ENCODE peak calls at places on chromosomes 3 and 15, in five cellular contexts. F, I, X, T and U are unnamed samples.

GRCh38 chr15:91975241-91975978 is 121.9 kb downstream of the SLCO3A1 start:
- DNase-seq in F (no peak), I (no peak), X (no peak), T (no peak), U (no peak)

GRCh38 chr15:76439542-76439941 is 103.0 kb downstream of the ISL2 start:
- DNase-seq in F (no peak), I (no peak), X (no peak), T (no peak), U (no peak)

GRCh38 chr3:140530603-140531002 is 147.3 kb upstream of the TRIM42 start:
- DNase-seq in F (peak; percentile 5), I (no peak), X (no peak), T (no peak), U (no peak)

GRCh38 chr3:106130384-106131084 is 261.7 kb upstream of the CBLB start:
- DNase-seq in F (peak; percentile 50), I (no peak), X (peak; percentile 61), T (no peak), U (no peak)

GRCh38 chr15:77255385-77255784 is 164.5 kb downstream of the PEAK1 start:
- DNase-seq in F (no peak), I (no peak), X (no peak), T (no peak), U (no peak)

GRCh38 chr3:192899540-192899982 is 18.1 kb downstream of the MB21D2 start:
- DNase-seq in F (peak; percentile 82), I (no peak), X (no peak), T (no peak), U (no peak)

GRCh38 chr3:158727499-158728377 is 4.5 kb downstream of the RARRES1 start:
- DNase-seq in F (peak; percentile 84), I (peak; percentile 42), X (peak; percentile 76), T (no peak), U (peak; percentile 80)

GRCh38 chr3:51970606-51971300 is 3.1 kb downstream of the ABHD14B start:
- DNase-seq in F (no peak), I (no peak), X (no peak), T (no peak), U (no peak)

GRCh38 chr3:64345351-64345750 is 120.1 kb upstream of the PRICKLE2 start:
- DNase-seq in F (peak; percentile 7), I (no peak), X (no peak), T (no peak), U (no peak)

GRCh38 chr3:76965122-76965725 is 74.7 kb upstream of the ROBO2 start:
- DNase-seq in F (no peak), I (no peak), X (no peak), T (peak; percentile 18), U (no peak)
- TF ChIP-seq CTCF in F (no peak), I (no peak), X (no peak), T (no peak), U (no peak)

GRCh38 chr15:71137138-71137518 is 21.9 kb downstream of the THSD4 start:
- DNase-seq in F (no peak), I (no peak), X (no peak), T (no peak), U (peak; percentile 59)
- H3K4me1 ChIP-seq in F (peaks cover 25% of the 10 kb centered on the region), I (peaks cover 20% of the 10 kb centered on the region), X (no peaks in the 10 kb centered on the region), T (peaks cover 26% of the 10 kb centered on the region), U (no peaks in the 10 kb centered on the region)

GRCh38 chr3:185560676-185561075 is 8.3 kb upstream of the LIPH start:
- DNase-seq in F (no peak), I (no peak), X (no peak), T (no peak), U (no peak)
- H3K9ac ChIP-seq in F (no peak overlapping the region), I (no peak overlapping the region), X (no peak overlapping the region), T (no peak overlapping the region), U (peak overlapping the region; percentile 71)

GRCh38 chr3:167030059-167030458 is 350.0 kb downstream of the ZBBX start:
- DNase-seq in F (no peak), I (no peak), X (no peak), T (no peak), U (no peak)

GRCh38 chr3:167031364-167032049 is 348.6 kb downstream of the ZBBX start:
- DNase-seq in F (no peak), I (no peak), X (no peak), T (no peak), U (no peak)

GRCh38 chr3:167033866-167034265 is 346.2 kb downstream of the ZBBX start:
- DNase-seq in F (no peak), I (no peak), X (no peak), T (no peak), U (no peak)

GRCh38 chr3:167032267-167032876 is 347.7 kb downstream of the ZBBX start:
- DNase-seq in F (peak; percentile 83), I (peak; percentile 61), X (no peak), T (no peak), U (no peak)
- TF ChIP-seq CTCF in F (peak; percentile 85), I (peak; percentile 71), X (no peak), T (peak; percentile 38), U (no peak)

GRCh38 chr15:41958002-41958420 is 14.3 kb downstream of the EHD4 start:
- DNase-seq in F (no peak), I (no peak), X (no peak), T (no peak), U (no peak)

GRCh38 chr15:41955807-41956525 is 16.4 kb downstream of the EHD4 start:
- DNase-seq in F (no peak), I (no peak), X (no peak), T (no peak), U (no peak)

GRCh38 chr15:41954036-41954435 is 18.3 kb downstream of the EHD4 start:
- DNase-seq in F (no peak), I (no peak), X (no peak), T (no peak), U (no peak)

GRCh38 chr15:41957021-41957897 is 15.1 kb downstream of the EHD4 start:
- DNase-seq in F (no peak), I (no peak), X (no peak), T (no peak), U (no peak)

GRCh38 chr15:41955100-41955499 is 17.3 kb downstream of the EHD4 start:
- DNase-seq in F (no peak), I (no peak), X (no peak), T (no peak), U (no peak)
- H3K4me1 ChIP-seq in F (peaks cover 8% of the 10 kb centered on the region), I (no peaks in the 10 kb centered on the region), X (no peaks in the 10 kb centered on the region), T (peaks cover 19% of the 10 kb centered on the region), U (no peaks in the 10 kb centered on the region)

GRCh38 chr3:8954938-8955763 is 8.1 kb downstream of the RAD18 start:
- DNase-seq in F (no peak), I (no peak), X (peak; percentile 34), T (no peak), U (no peak)
- H3K9ac ChIP-seq in F (no peak overlapping the region), I (no peak overlapping the region), X (no peak overlapping the region), T (no peak overlapping the region), U (no peak overlapping the region)

GRCh38 chr3:146640955-146641867 is 36.1 kb upstream of the PLSCR5 start:
- DNase-seq in F (peak; percentile 77), I (peak; percentile 42), X (peak; percentile 23), T (no peak), U (no peak)

GRCh38 chr3:146637871-146638270 is 32.7 kb upstream of the PLSCR5 start:
- DNase-seq in F (no peak), I (no peak), X (no peak), T (no peak), U (no peak)

GRCh38 chr3:146640361-146640760 is 35.2 kb upstream of the PLSCR5 start:
- DNase-seq in F (no peak), I (no peak), X (no peak), T (no peak), U (no peak)

GRCh38 chr3:146636881-146637280 is 31.7 kb upstream of the PLSCR5 start:
- DNase-seq in F (no peak), I (no peak), X (no peak), T (no peak), U (no peak)

DNA sequence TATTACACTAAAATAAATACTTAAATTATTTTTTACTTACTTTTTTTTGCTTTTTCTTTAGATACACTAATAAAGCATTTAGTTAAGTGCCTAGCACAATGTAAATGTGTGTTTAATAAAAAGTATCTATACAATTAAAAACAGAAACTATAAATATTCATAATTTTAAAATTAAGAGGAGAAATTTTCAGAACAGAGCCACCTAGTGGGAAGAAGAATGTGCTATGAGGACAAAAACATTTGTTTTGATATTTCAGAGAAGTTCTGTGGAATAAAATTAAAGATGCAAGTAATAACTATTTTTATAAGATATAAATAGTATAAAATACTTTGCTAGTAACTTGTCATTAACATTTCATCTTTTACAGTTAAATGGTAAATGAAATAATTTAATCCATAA is 33.6 kb upstream of the PLSCR5 start:
- DNase-seq in F (peak; percentile 36), I (no peak), X (no peak), T (no peak), U (no peak)
- TF ChIP-seq CTCF in F (peak; percentile 38), I (no peak), X (no peak), T (peak; percentile 4), U (no peak)

DNA sequence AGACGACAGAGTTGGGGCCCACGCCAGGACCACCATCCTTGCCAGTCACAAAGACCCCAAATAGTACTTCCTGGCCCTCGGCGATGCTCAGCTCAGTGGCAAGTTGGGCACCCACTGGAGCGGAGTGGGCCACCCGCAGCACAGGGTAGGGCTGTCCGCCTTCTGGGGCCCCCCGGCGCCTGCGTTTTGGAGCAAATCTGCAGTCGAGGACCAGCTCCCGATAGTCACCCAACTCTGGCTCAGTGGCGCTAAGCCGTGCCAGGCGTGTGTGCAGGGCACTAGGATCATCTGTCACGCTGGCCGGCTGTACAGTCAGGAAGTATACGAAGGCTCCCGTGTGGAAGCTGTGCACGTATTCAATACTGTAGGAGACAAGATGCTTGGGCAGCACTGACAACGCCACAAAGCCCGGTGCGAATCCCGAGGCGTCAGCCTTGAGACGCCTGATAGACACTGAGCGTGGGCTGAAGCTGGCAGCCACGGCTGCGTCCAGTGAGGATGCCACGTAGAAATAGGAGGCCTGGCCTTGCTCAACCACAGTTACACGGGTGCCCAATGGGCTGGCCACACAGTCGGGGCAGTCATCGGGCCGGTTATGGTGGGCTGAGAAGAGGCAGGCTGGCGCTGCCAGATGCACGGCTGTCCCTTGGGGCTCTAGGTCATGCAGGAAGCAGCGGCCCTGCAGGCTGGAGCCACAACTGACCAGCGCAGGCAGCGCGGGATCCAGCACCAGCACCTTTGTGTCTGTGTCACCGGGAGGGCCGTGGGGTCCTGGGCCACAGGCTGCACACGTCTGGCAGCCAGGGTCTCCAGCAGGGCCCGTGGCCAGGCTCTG is 945 bp downstream of the MST1R start:
- DNase-seq in F (no peak), I (no peak), X (no peak), T (no peak), U (peak; percentile 24)
- H3K4me1 ChIP-seq in F (peaks cover 79% of the 10 kb centered on the region), I (peaks cover 66% of the 10 kb centered on the region), X (peaks cover 30% of the 10 kb centered on the region), T (peaks cover 13% of the 10 kb centered on the region), U (peaks cover 29% of the 10 kb centered on the region)

GRCh38 chr3:62950227-62950626 is 75.0 kb upstream of the CADPS start:
- DNase-seq in F (no peak), I (no peak), X (no peak), T (no peak), U (no peak)

GRCh38 chr3:62956411-62956810 is 81.2 kb upstream of the CADPS start:
- DNase-seq in F (no peak), I (no peak), X (no peak), T (no peak), U (no peak)

GRCh38 chr3:62954579-62954978 is 79.4 kb upstream of the CADPS start:
- DNase-seq in F (no peak), I (no peak), X (no peak), T (no peak), U (no peak)

GRCh38 chr3:62951037-62951613 is 75.9 kb upstream of the CADPS start:
- DNase-seq in F (no peak), I (no peak), X (no peak), T (no peak), U (no peak)

GRCh38 chr3:62955126-62955525 is 79.9 kb upstream of the CADPS start:
- DNase-seq in F (no peak), I (no peak), X (no peak), T (no peak), U (no peak)
- H3K9ac ChIP-seq in F (no peak overlapping the region), I (no peak overlapping the region), X (no peak overlapping the region), T (no peak overlapping the region), U (no peak overlapping the region)